ENCODE peak calls at places on chromosomes 2 and 18, in five cellular contexts. O is tibial nerve; L is activated naive CD4-positive, alpha-beta T cell; C is psoas muscle; T is hypothalamus. S is an unnamed sample.

GRCh38 chr2:233081731-233082221 is 21.6 kb downstream of the INPP5D start:
- DNase-seq in O (no peak), L (no peak), C (no peak), T (no peak), S (no peak)

GRCh38 chr2:127479219-127479825 is 47.0 kb downstream of the IWS1 start:
- DNase-seq in O (no peak), L (no peak), C (no peak), T (no peak), S (no peak)

GRCh38 chr2:172253190-172254052 is 150.7 kb upstream of the DLX2 start:
- DNase-seq in O (no peak), L (peak; percentile 7), C (peak; percentile 52), T (no peak), S (peak; percentile 49)

GRCh38 chr2:174965992-174966789 is 39.0 kb downstream of the CHN1 start:
- DNase-seq in O (no peak), L (no peak), C (no peak), T (no peak), S (no peak)

GRCh38 chr2:183996825-183997823 is 601.2 kb upstream of the ZNF804A start:
- DNase-seq in O (no peak), L (no peak), C (no peak), T (no peak), S (no peak)

GRCh38 chr2:126802774-126803421 is 95.8 kb upstream of the TEX51 start:
- DNase-seq in O (no peak), L (no peak), C (no peak), T (no peak), S (no peak)

GRCh38 chr2:5720426-5720825 is 28.2 kb downstream of the SOX11 start:
- DNase-seq in O (no peak), L (no peak), C (no peak), T (no peak), S (no peak)

GRCh38 chr2:142980246-142981068 is 103.0 kb downstream of the KYNU start:
- DNase-seq in O (no peak), L (no peak), C (no peak), T (no peak), S (no peak)

GRCh38 chr18:43279015-43279758 is 1.9 kb upstream of the SYT4 start:
- DNase-seq in O (no peak), L (no peak), C (no peak), T (no peak), S (no peak)

GRCh38 chr2:112812318-112813042 is 24.1 kb downstream of the IL1B start:
- DNase-seq in O (no peak), L (no peak), C (no peak), T (no peak), S (no peak)

GRCh38 chr2:152409691-152410597 is 75.0 kb downstream of the FMNL2 start:
- DNase-seq in O (no peak), L (no peak), C (no peak), T (no peak), S (no peak)

GRCh38 chr2:64463784-64464183 is 9.8 kb downstream of the LGALSL start:
- DNase-seq in O (no peak), L (no peak), C (peak; percentile 30), T (no peak), S (no peak)

GRCh38 chr2:62296833-62297641 is 101.1 kb downstream of the B3GNT2 start:
- DNase-seq in O (no peak), L (no peak), C (no peak), T (no peak), S (no peak)

GRCh38 chr18:23537274-23537673 is 34.0 kb downstream of the RMC1 start:
- DNase-seq in O (no peak), L (no peak), C (no peak), T (no peak), S (no peak)

GRCh38 chr2:156331572-156332451 is 709 bp downstream of the NR4A2 start:
- DNase-seq in O (peak; percentile 75), L (no peak), C (peak; percentile 71), T (no peak), S (peak; percentile 13)

GRCh38 chr2:225894240-225894980 is 494.9 kb downstream of the NYAP2 start:
- DNase-seq in O (no peak), L (no peak), C (no peak), T (no peak), S (no peak)

GRCh38 chr2:98505311-98505808 is 60.7 kb downstream of the INPP4A start:
- DNase-seq in O (no peak), L (no peak), C (no peak), T (no peak), S (no peak)

GRCh38 chr2:201257381-201257940 is 2.9 kb upstream of the CASP8 start:
- DNase-seq in O (no peak), L (no peak), C (peak; percentile 31), T (no peak), S (no peak)

GRCh38 chr2:139992078-139992477 is 1211.9 kb upstream of the NXPH2 start:
- DNase-seq in O (no peak), L (no peak), C (no peak), T (no peak), S (no peak)

GRCh38 chr2:62409442-62409841 is 96.6 kb downstream of the TMEM17 start:
- DNase-seq in O (no peak), L (no peak), C (no peak), T (no peak), S (no peak)

GRCh38 chr18:46160050-46160798 is 56.0 kb downstream of the HAUS1 start:
- DNase-seq in O (no peak), L (no peak), C (no peak), T (no peak), S (no peak)

GRCh38 chr18:48874233-48874632 is 76.5 kb downstream of the SMAD7 start:
- DNase-seq in O (no peak), L (no peak), C (no peak), T (no peak), S (no peak)

GRCh38 chr2:202149953-202150352 is 76.9 kb downstream of the KIAA2012 start:
- DNase-seq in O (no peak), L (no peak), C (no peak), T (no peak), S (no peak)

GRCh38 chr18:75065251-75066000 is 143.5 kb downstream of the PTGR3 start:
- DNase-seq in O (no peak), L (no peak), C (no peak), T (no peak), S (no peak)

GRCh38 chr2:10180271-10180670 is 57.7 kb downstream of the RRM2 start:
- DNase-seq in O (no peak), L (no peak), C (no peak), T (no peak), S (no peak)

GRCh38 chr18:3814840-3815239 is 364.9 kb downstream of the TGIF1 start:
- DNase-seq in O (no peak), L (no peak), C (no peak), T (no peak), S (no peak)

S was measured in GOT3.